ENCODE peak calls at places on chromosomes 7 and 10, in six cellular contexts. X is HCT116, Q is A549, M is SK-N-SH, O is GM23338, C is GM12878. E is an unnamed sample.

GRCh38 chr10:58836991-58837390 is 324.3 kb downstream of the BICC1 start:
- DNase-seq in X (no peak), Q (no peak), M (no peak), O (no peak), C (no peak), E (no peak)

GRCh38 chr10:62815373-62816111 is 624 bp downstream of the EGR2 start:
- DNase-seq in X (no peak), Q (no peak), M (peak), O (peak), C (no peak), E (no peak)

GRCh38 chr7:104963991-104964385 is 50.0 kb upstream of the KMT2E start:
- DNase-seq in X (no peak), Q (no peak), M (no peak), O (no peak), C (no peak), E (no peak)

GRCh38 chr10:33157108-33157507 is 177.4 kb downstream of the NRP1 start:
- DNase-seq in X (no peak), Q (no peak), M (no peak), O (no peak), C (no peak), E (no peak)

GRCh38 chr7:76326646-76327233 is 24.3 kb downstream of the HSPB1 start:
- DNase-seq in X (no peak), Q (peak), M (no peak), O (no peak), C (no peak), E (no peak)

GRCh38 chr10:6844251-6844650 is 264.2 kb upstream of the PRKCQ start:
- DNase-seq in X (no peak), Q (no peak), M (no peak), O (no peak), C (no peak), E (no peak)

GRCh38 chr10:122282253-122282671 is 11.2 kb downstream of the BTBD16 start:
- DNase-seq in X (no peak), Q (no peak), M (no peak), O (no peak), C (no peak), E (no peak)

GRCh38 chr10:79331709-79332108 is 15.6 kb upstream of the PPIF start:
- DNase-seq in X (no peak), Q (peak), M (no peak), O (no peak), C (peak), E (no peak)

GRCh38 chr7:47045592-47045991 is 536.3 kb downstream of the TNS3 start:
- DNase-seq in X (no peak), Q (no peak), M (no peak), O (no peak), C (no peak), E (no peak)

GRCh38 chr10:98445200-98445812 is 1.4 kb downstream of the HPS1 start:
- DNase-seq in X (no peak), Q (no peak), M (no peak), O (no peak), C (no peak), E (no peak)
- H3K4me3 ChIP-seq in X (peak), Q (no peak), M (no peak), O (peak), C (peak), E (peak)

GRCh38 chr7:92809397-92810241 is 26.8 kb downstream of the CDK6 start:
- DNase-seq in X (peak), Q (peak), M (no peak), O (peak), C (peak), E (peak)
- TF ChIP-seq REST in X (no peak), Q (no peak), M (peak), O (no peak), C (peak), E (no peak)

GRCh38 chr7:82562716-82563404 is 119.3 kb upstream of the CACNA2D1 start:
- DNase-seq in X (no peak), Q (no peak), M (no peak), O (peak), C (no peak), E (peak)

DNA sequence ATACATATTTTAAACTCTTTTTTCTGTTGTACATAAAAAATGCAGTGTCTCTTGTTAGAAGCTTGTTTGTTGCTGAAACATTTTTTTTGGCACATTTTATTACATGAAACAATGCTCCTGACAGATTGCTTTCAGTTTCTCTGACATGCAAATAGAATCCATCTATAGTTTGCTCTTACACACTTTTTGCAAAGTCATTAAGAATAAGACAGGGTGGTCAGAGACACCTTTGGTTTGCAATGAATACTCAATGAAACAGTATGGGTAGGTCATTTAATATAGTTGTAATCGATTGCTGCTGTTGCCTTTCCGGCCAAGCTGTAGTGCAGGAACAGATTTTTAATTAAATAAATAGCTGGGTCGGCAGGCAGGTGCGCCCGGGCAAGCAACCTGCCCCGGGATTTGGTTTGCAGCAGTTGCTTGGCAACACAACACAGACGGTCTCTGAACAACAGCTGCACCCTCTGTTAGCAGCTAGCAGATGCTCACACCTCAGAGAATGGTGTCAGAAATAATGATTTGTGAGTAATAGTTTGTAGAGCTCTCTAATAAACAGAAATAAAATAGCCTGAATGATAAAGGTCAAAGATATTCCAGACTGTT is 115.7 kb upstream of the CACNA2D1 start:
- DNase-seq in X (no peak), Q (peak), M (peak), O (peak), C (no peak), E (no peak)
- H3K4me3 ChIP-seq in X (no peak), Q (peak), M (peak), O (no peak), C (no peak), E (peak)

GRCh38 chr7:561631-562393 is 42.2 kb upstream of the PDGFA start:
- DNase-seq in X (no peak), Q (no peak), M (no peak), O (no peak), C (no peak), E (no peak)
- TF ChIP-seq REST in X (no peak), Q (no peak), M (no peak), O (no peak), C (no peak), E (no peak)

GRCh38 chr10:19302117-19302516 is 253.5 kb downstream of the MALRD1 start:
- DNase-seq in X (no peak), Q (no peak), M (no peak), O (no peak), C (no peak), E (peak)
- H3K4me3 ChIP-seq in X (no peak), Q (no peak), M (no peak), O (no peak), C (no peak), E (no peak)

DNA sequence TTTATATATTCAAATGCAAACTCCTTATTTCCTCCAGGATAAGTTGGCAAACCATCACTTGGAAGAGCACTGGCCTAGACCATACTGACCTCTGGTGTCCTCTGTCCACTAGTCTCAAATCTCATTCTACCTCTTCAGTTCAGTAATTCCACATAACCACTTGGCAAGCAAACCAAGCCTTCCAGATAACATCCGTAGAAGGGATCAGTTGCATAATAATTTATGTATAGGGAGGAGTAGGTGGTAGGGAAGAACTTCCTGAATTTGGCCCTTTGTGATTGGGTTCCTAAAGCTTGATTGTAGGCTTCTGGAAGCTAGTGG is 55.0 kb downstream of the WAC start:
- DNase-seq in X (no peak), Q (no peak), M (no peak), O (no peak), C (no peak), E (no peak)
- TF ChIP-seq REST in X (no peak), Q (no peak), M (no peak), O (no peak), C (no peak), E (no peak)

E was measured in Panc1.